ENCODE peak calls at places on chromosome 2, in nine cellular contexts. W is GM23248, N is uterus, V is PC-9, C is tibial nerve, E is OCI-LY7, R is aorta, Q is mucosa of descending colon, S is right lobe of liver. Z is an unnamed sample.
A peak's percentile ranks its signal among the peaks of the same experiment; 100 is the strongest.

GRCh38 chr2:21217421-21217820 is 93.7 kb downstream of the TDRD15 start:
- DNase-seq in W (no peak), N (no peak), V (no peak), C (no peak), E (no peak), R (no peak), Q (no peak), S (no peak), Z (no peak)

GRCh38 chr2:71936076-71937030 is 211.3 kb downstream of the CYP26B1 start:
- DNase-seq in W (no peak), N (no peak), V (no peak), C (no peak), E (no peak), R (peak; percentile 69), Q (no peak), S (peak; percentile 79), Z (no peak)

GRCh38 chr2:129255610-129256313 is 723.7 kb upstream of the RAB6C start:
- DNase-seq in W (no peak), N (no peak), V (no peak), C (no peak), E (no peak), R (no peak), Q (no peak), S (no peak), Z (no peak)

GRCh38 chr2:217107480-217107879 is 247.6 kb upstream of the TNP1 start:
- DNase-seq in W (no peak), N (no peak), V (no peak), C (no peak), E (no peak), R (no peak), Q (no peak), S (no peak), Z (no peak)

GRCh38 chr2:174607989-174608865 is 10.6 kb upstream of the WIPF1 start:
- DNase-seq in W (peak; percentile 30), N (no peak), V (no peak), C (no peak), E (peak; percentile 65), R (no peak), Q (no peak), S (no peak), Z (no peak)

GRCh38 chr2:1544478-1545069 is 131.3 kb downstream of the TPO start:
- DNase-seq in W (peak; percentile 81), N (no peak), V (no peak), C (no peak), E (no peak), R (peak; percentile 73), Q (no peak), S (peak; percentile 36), Z (no peak)

GRCh38 chr2:48442610-48443360 is 87.2 kb upstream of the STON1 start:
- DNase-seq in W (no peak), N (no peak), V (no peak), C (no peak), E (no peak), R (no peak), Q (no peak), S (no peak), Z (no peak)

GRCh38 chr2:10145519-10146357 is 23.2 kb downstream of the RRM2 start:
- DNase-seq in W (no peak), N (no peak), V (no peak), C (no peak), E (no peak), R (no peak), Q (peak; percentile 20), S (peak; percentile 16), Z (no peak)

GRCh38 chr2:127700527-127701192 is 637 bp upstream of the SFT2D3 start:
- DNase-seq in W (peak; percentile 21), N (no peak), V (peak; percentile 95), C (no peak), E (peak; percentile 79), R (no peak), Q (peak; percentile 88), S (peak; percentile 91), Z (peak; percentile 95)

GRCh38 chr2:63661076-63661475 is 72.3 kb downstream of the MDH1 start:
- DNase-seq in W (peak; percentile 97), N (no peak), V (no peak), C (no peak), E (no peak), R (no peak), Q (no peak), S (no peak), Z (no peak)

GRCh38 chr2:1051585-1051984 is 100.9 kb downstream of the SNTG2 start:
- DNase-seq in W (no peak), N (no peak), V (no peak), C (no peak), E (no peak), R (no peak), Q (no peak), S (no peak), Z (no peak)

GRCh38 chr2:26401739-26402541 is at the start of gene DRC1:
- DNase-seq in W (peak; percentile 92), N (peak; percentile 20), V (no peak), C (no peak), E (no peak), R (peak; percentile 85), Q (peak; percentile 56), S (peak; percentile 61), Z (peak; percentile 14)

GRCh38 chr2:162478721-162479129 is 134.8 kb downstream of the GCA start:
- DNase-seq in W (no peak), N (no peak), V (peak; percentile 82), C (no peak), E (no peak), R (no peak), Q (no peak), S (no peak), Z (no peak)

GRCh38 chr2:30230479-30230854 is 867 bp upstream of the LBH start:
- DNase-seq in W (no peak), N (peak; percentile 86), V (no peak), C (no peak), E (peak; percentile 41), R (no peak), Q (peak; percentile 47), S (no peak), Z (no peak)

DNA sequence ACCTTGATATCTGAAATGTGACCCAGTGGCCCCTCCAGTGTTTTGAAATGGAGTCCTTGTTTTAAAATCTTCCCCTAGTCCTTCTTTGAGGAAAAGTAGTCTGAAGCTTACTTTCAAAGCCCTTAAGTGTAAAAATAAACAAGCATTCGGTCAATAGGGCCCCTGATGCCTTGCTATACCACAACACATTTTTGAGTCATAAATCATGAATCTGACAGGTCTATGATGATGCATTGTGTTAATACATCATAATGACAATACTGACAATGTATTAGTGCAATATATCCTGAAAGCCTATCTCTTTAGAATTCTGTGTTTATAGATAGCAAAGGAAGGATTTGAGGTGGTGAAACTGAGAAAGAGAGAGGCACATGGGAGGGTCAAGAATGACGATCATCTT is 464.2 kb downstream of the MEIS1 start:
- DNase-seq in W (no peak), N (no peak), V (no peak), C (no peak), E (no peak), R (no peak), Q (no peak), S (no peak), Z (no peak)
- H3K9me3 ChIP-seq in W (no peaks in the 10 kb centered on the region), N (no peaks in the 10 kb centered on the region), V (no peaks in the 10 kb centered on the region), C (no peaks in the 10 kb centered on the region), E (no peaks in the 10 kb centered on the region), R (no peaks in the 10 kb centered on the region), Q (no peaks in the 10 kb centered on the region), S (no peaks in the 10 kb centered on the region), Z (no peaks in the 10 kb centered on the region)

DNA sequence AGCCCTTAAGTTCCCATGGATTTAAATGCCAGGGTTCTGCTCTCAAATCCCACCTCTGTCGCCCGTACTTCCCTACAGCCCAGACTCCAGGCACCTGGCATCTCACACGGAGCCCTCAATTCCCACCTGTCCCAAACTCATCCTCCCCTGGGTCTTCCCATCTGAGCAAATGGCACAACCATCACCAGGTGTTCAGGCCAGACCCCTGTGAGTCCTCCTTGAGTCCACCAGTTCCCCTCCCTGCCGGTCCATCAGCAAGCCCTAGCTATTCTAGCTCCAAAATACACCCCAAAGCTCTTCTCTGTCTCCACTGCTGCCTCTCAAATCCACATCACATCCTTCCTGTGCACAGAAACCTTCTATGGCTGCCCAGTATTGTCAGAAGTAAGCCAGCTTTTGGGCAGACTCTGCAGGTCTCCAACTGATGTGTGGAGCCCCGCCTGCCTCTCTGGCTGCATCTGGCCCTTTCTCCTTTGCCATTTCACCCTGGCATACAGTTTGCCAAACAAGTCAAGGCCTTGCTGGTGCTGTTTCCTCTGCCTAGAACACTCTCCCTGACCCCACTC is 67.7 kb downstream of the DNMT3A start:
- DNase-seq in W (no peak), N (no peak), V (peak; percentile 26), C (no peak), E (no peak), R (no peak), Q (no peak), S (no peak), Z (no peak)
- H3K9me3 ChIP-seq in W (no peaks in the 10 kb centered on the region), N (no peaks in the 10 kb centered on the region), V (no peaks in the 10 kb centered on the region), C (no peaks in the 10 kb centered on the region), E (no peaks in the 10 kb centered on the region), R (no peaks in the 10 kb centered on the region), Q (no peaks in the 10 kb centered on the region), S (no peaks in the 10 kb centered on the region), Z (no peaks in the 10 kb centered on the region)

GRCh38 chr2:82796132-82796531 is 1662.9 kb downstream of the SUCLG1 start:
- DNase-seq in W (no peak), N (no peak), V (no peak), C (no peak), E (no peak), R (no peak), Q (no peak), S (no peak), Z (no peak)

GRCh38 chr2:82795446-82795845 is 1663.6 kb downstream of the SUCLG1 start:
- DNase-seq in W (peak; percentile 24), N (no peak), V (no peak), C (no peak), E (no peak), R (no peak), Q (no peak), S (no peak), Z (no peak)

GRCh38 chr2:82789886-82790276 is 1669.2 kb downstream of the SUCLG1 start:
- DNase-seq in W (no peak), N (no peak), V (no peak), C (no peak), E (no peak), R (no peak), Q (no peak), S (no peak), Z (no peak)

GRCh38 chr2:82792316-82792715 is 1666.8 kb downstream of the SUCLG1 start:
- DNase-seq in W (no peak), N (no peak), V (no peak), C (no peak), E (no peak), R (no peak), Q (no peak), S (no peak), Z (no peak)

GRCh38 chr2:82790277-82791021 is 1668.6 kb downstream of the SUCLG1 start:
- DNase-seq in W (peak; percentile 4), N (no peak), V (no peak), C (no peak), E (no peak), R (no peak), Q (no peak), S (peak; percentile 92), Z (no peak)
- H3K9me3 ChIP-seq in W (no peaks in the 10 kb centered on the region), N (no peaks in the 10 kb centered on the region), V (no peaks in the 10 kb centered on the region), C (no peaks in the 10 kb centered on the region), E (no peaks in the 10 kb centered on the region), R (no peaks in the 10 kb centered on the region), Q (no peaks in the 10 kb centered on the region), S (no peaks in the 10 kb centered on the region), Z (no peaks in the 10 kb centered on the region)

DNA sequence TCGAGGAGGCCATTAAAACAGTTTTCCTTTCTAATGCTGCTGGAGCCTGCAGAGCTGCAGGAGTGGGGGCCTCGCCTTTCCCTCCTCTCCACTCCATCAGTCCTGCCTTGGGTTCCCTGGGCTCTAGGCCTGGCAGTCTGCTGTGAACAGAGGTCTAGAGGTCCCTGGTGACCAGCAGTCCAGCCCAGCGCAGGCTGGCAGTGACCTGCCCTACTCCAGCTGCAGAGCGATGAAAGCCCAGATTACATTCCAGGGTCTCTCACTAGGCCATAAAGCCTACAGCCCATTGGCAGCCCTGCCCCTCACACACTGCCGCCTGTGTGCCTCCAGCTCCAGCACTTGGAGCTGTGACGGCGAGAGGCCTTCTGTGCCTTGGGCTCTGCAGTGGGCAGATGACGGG is 14.8 kb upstream of the MAL start:
- DNase-seq in W (no peak), N (no peak), V (no peak), C (no peak), E (no peak), R (no peak), Q (no peak), S (peak; percentile 30), Z (no peak)
- H3K9me3 ChIP-seq in W (no peaks in the 10 kb centered on the region), N (no peaks in the 10 kb centered on the region), V (no peaks in the 10 kb centered on the region), C (no peaks in the 10 kb centered on the region), E (no peaks in the 10 kb centered on the region), R (no peaks in the 10 kb centered on the region), Q (no peaks in the 10 kb centered on the region), S (no peaks in the 10 kb centered on the region), Z (no peaks in the 10 kb centered on the region)